ENCODE peak calls at places on chromosomes 2 and 18, in five cellular contexts. J is mammary epithelial cell; V is Peyer's patch; S is CD8-positive, alpha-beta T cell; B is aorta. N is an unnamed sample.

GRCh38 chr2:176085861-176086771 is 2.4 kb upstream of the EVX2 start:
- DNase-seq in B (peak; percentile 80), S (no peak), J (no peak), V (peak; percentile 61), N (no peak)

GRCh38 chr2:20130821-20131645 is 79.6 kb upstream of the LAPTM4A start:
- DNase-seq in J (no peak), B (peak; percentile 54), S (no peak), V (no peak), N (no peak)

GRCh38 chr2:219119422-219120043 is 41.1 kb downstream of the NHEJ1 start:
- DNase-seq in S (peak; percentile 66), J (peak; percentile 35), B (peak; percentile 85), V (peak; percentile 87), N (peak; percentile 24)

GRCh38 chr18:48991299-48992055 is 40.7 kb upstream of the SMAD7 start:
- DNase-seq in S (no peak), B (no peak), J (peak; percentile 22), V (no peak), N (no peak)

GRCh38 chr18:51074605-51075004 is 44.6 kb downstream of the SMAD4 start:
- DNase-seq in S (no peak), J (no peak), V (no peak), B (no peak), N (no peak)

GRCh38 chr2:175187378-175187777 is 5.9 kb upstream of the ATP5MC3 start:
- DNase-seq in S (no peak), V (no peak), J (peak; percentile 31), B (no peak), N (no peak)

GRCh38 chr2:130337735-130338325 is 4.9 kb upstream of the IMP4 start:
- DNase-seq in B (no peak), V (no peak), S (no peak), J (peak; percentile 38), N (no peak)

GRCh38 chr2:73333564-73333963 is 40.2 kb upstream of the EGR4 start:
- DNase-seq in V (no peak), S (no peak), J (no peak), B (no peak), N (no peak)

GRCh38 chr18:70907673-70908072 is 618.8 kb downstream of the SOCS6 start:
- DNase-seq in J (no peak), B (no peak), S (no peak), V (no peak), N (peak; percentile 40)

GRCh38 chr2:73984203-73984921 is at the start of gene TET3:
- DNase-seq in J (no peak), B (peak; percentile 83), V (peak; percentile 83), S (no peak), N (peak; percentile 58)

GRCh38 chr2:36147670-36148390 is 207.7 kb upstream of the CRIM1 start:
- DNase-seq in S (no peak), J (no peak), B (no peak), V (no peak), N (no peak)

GRCh38 chr2:65103013-65103720 is 26.7 kb downstream of the RAB1A start:
- DNase-seq in B (no peak), V (no peak), J (no peak), S (no peak), N (no peak)

GRCh38 chr2:64262816-64263215 is 118.6 kb upstream of the PELI1 start:
- DNase-seq in B (no peak), S (no peak), J (peak; percentile 21), V (no peak), N (no peak)

GRCh38 chr2:219803294-219803693 is 175.9 kb downstream of the SLC4A3 start:
- DNase-seq in J (peak; percentile 62), V (no peak), S (no peak), B (no peak), N (no peak)

GRCh38 chr18:58511306-58511705 is 117.6 kb downstream of the ALPK2 start:
- DNase-seq in B (no peak), S (no peak), V (no peak), J (no peak), N (no peak)

GRCh38 chr2:42755161-42755900 is 8.6 kb downstream of the OXER1 start:
- DNase-seq in B (no peak), V (peak; percentile 44), J (no peak), S (no peak), N (peak; percentile 15)

GRCh38 chr2:46294185-46294836 is 2.9 kb upstream of the EPAS1 start:
- DNase-seq in J (no peak), V (peak; percentile 73), B (no peak), S (peak; percentile 21), N (peak; percentile 24)

GRCh38 chr2:72112421-72112820 is 35.2 kb downstream of the CYP26B1 start:
- DNase-seq in S (no peak), J (peak; percentile 65), V (no peak), B (no peak), N (peak; percentile 83)

GRCh38 chr2:219478916-219479315 is 19.8 kb upstream of the GMPPA start:
- DNase-seq in S (no peak), V (no peak), B (no peak), J (no peak), N (no peak)

GRCh38 chr2:128538401-128538800 is 219.7 kb upstream of the HS6ST1 start:
- DNase-seq in V (no peak), B (no peak), J (no peak), S (no peak), N (no peak)
- H3K4me3 ChIP-seq in V (no peak overlapping the region), B (no peak overlapping the region), J (no peak overlapping the region), S (no peak overlapping the region), N (no peak overlapping the region)

DNA sequence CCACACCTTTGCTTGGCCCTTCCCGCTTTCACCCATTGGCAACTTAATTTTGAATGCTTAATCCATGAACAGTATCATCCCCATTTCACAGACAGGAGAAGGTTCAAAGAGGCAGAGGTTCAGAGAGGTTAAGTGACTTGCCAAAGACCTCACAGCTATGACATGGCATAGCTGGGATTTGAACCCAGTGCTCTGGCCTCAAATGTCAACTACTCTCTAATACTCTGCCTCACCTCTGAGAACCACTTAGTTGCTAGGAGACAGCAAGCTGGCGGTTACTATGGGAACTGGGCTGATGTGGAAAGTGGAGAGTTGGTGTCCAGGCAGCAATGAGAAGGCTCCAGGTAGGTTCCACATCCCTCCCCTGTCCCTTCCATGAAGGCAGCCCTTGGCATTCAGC is 15.8 kb upstream of the PRSS56 start:
- DNase-seq in J (no peak), B (no peak), V (no peak), S (no peak), N (no peak)
- H3K27me3 ChIP-seq in J (peaks cover 24% of the 10 kb centered on the region), B (no peaks in the 10 kb centered on the region), V (no peaks in the 10 kb centered on the region), S (peaks cover 7% of the 10 kb centered on the region), N (peaks cover 9% of the 10 kb centered on the region)

GRCh38 chr2:132915812-132916211 is 245.8 kb upstream of the LYPD1 start:
- DNase-seq in B (no peak), V (no peak), J (no peak), S (no peak), N (no peak)

GRCh38 chr2:132911726-132912724 is 242.0 kb upstream of the LYPD1 start:
- DNase-seq in S (no peak), V (no peak), J (no peak), B (no peak), N (no peak)

GRCh38 chr2:132910432-132910831 is 240.4 kb upstream of the LYPD1 start:
- DNase-seq in V (no peak), B (no peak), S (no peak), J (no peak), N (no peak)

DNA sequence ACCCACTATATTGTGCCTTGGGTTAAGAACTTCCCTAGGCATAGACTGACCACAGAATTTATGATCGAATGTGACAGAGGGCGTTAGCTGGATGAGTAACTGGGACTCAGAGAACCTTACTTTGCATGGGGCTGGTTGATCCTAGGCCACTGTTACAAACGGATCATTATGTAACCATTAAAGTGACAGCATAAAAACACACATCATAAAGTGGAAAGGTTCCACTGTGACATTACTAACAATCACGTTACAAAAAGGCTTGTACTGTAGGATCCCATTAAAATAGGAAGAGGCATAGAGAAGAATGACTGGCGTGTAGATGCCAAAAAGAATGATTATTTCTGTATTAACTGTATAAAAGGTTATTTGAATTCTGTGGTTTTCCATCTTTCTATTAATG is 246.2 kb upstream of the LYPD1 start:
- DNase-seq in B (no peak), V (no peak), S (no peak), J (no peak), N (no peak)
- H3K4me3 ChIP-seq in B (no peak overlapping the region), V (no peak overlapping the region), S (no peak overlapping the region), J (no peak overlapping the region), N (no peak overlapping the region)

GRCh38 chr2:88091943-88092342 is 24.3 kb downstream of the SMYD1 start:
- DNase-seq in J (no peak), S (no peak), V (no peak), B (no peak), N (no peak)
- H3K27me3 ChIP-seq in J (no peaks in the 10 kb centered on the region), S (no peaks in the 10 kb centered on the region), V (no peaks in the 10 kb centered on the region), B (no peaks in the 10 kb centered on the region), N (no peaks in the 10 kb centered on the region)

GRCh38 chr2:148970393-148970792 is 68.1 kb upstream of the LYPD6B start:
- DNase-seq in B (no peak), J (no peak), V (no peak), S (no peak), N (no peak)

GRCh38 chr2:148978026-148978685 is 60.3 kb upstream of the LYPD6B start:
- DNase-seq in V (no peak), J (no peak), B (no peak), S (no peak), N (no peak)

GRCh38 chr2:148969585-148970180 is 68.8 kb upstream of the LYPD6B start:
- DNase-seq in V (no peak), J (no peak), S (no peak), B (no peak), N (no peak)

GRCh38 chr2:148971547-148971946 is 67.0 kb upstream of the LYPD6B start:
- DNase-seq in S (no peak), B (no peak), J (no peak), V (no peak), N (no peak)

DNA sequence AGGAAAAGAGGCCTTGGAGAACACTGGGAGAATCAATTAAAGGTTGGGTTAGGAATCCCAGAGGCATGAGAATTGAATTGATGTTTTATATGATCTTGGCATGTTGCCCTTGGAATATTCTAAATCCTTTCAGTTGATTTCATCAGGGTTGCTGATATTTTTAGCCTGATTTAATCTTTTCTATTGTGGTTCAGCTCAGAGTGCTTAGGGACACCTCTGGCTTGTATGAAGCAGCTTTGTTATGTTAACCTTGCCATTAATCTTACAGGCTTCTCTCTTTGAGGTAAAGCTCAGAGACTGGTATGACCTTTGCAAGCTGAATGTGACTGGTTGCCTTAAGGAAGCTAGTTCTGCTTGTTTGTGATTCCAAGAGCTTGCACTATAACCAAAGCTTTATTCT is 64.4 kb upstream of the LYPD6B start:
- DNase-seq in S (no peak), V (no peak), B (no peak), J (no peak), N (no peak)
- H3K4me3 ChIP-seq in S (no peak overlapping the region), V (no peak overlapping the region), B (no peak overlapping the region), J (no peak overlapping the region), N (no peak overlapping the region)

GRCh38 chr2:229221641-229222040 is 49.4 kb downstream of the PID1 start:
- DNase-seq in S (no peak), J (no peak), V (no peak), B (no peak), N (peak; percentile 10)
- H3K27me3 ChIP-seq in S (no peaks in the 10 kb centered on the region), J (no peaks in the 10 kb centered on the region), V (no peaks in the 10 kb centered on the region), B (no peaks in the 10 kb centered on the region), N (no peaks in the 10 kb centered on the region)

DNA sequence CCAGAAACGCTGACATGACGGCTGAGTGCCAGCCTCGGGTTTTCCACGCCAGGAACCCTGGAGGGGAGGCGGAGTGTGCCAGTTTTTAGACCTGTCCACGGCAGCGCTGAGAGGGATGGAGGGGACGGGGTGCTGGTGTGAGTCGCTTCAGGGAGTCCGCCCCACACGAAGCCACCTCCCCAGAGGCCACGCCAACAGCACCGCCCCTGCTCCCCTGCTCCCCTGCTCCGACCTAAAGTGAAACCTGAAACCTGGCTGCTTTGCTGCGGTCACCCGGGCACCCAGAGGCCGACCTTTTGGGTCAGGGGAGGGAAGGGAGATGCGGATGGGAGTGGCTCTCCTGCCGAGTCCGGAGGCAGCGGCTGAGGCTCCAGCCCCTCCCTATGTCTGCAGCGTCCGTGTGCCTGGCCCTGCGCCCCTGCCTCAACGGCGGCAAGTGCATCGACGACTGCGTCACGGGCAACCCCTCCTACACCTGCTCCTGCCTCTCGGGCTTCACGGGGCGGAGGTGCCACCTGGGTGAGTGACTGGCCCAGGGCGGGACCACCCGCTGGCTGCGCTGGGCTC is 38.1 kb downstream of the SNED1 start:
- DNase-seq in S (peak; percentile 68), V (peak; percentile 82), J (peak; percentile 13), B (no peak), N (no peak)
- H3K4me3 ChIP-seq in S (peak overlapping the region; percentile 66), V (peak overlapping the region; percentile 48), J (peak overlapping the region; percentile 21), B (no peak overlapping the region), N (no peak overlapping the region)

N was measured in MG63.